ENCODE peak calls at places on chromosomes 4 and X, in ten cellular contexts. T, Y, U, L, I, P, R, M, K and B are unnamed samples. For H3K4me1, the result is how much of the 10 kb centered on the place peaks cover.

GRCh38 chr4:90456891-90457290 is 329.7 kb downstream of the CCSER1 start:
- DNase-seq in L (no peak), R (no peak), T (peak), M (no peak), I (no peak), U (no peak), P (no peak), K (no peak), Y (no peak), B (peak)

GRCh38 chr4:104490096-104490769 is 4.5 kb downstream of the CXXC4 start:
- DNase-seq in R (no peak), M (no peak), P (peak), K (no peak), Y (no peak), U (no peak), T (peak), I (no peak), L (no peak), B (no peak)

GRCh38 chr4:4397441-4397819 is 10.5 kb downstream of the NSG1 start:
- DNase-seq in Y (peak), T (peak), U (no peak), K (no peak), I (no peak), M (no peak), P (no peak), R (no peak), L (no peak), B (peak)

GRCh38 chr4:39620551-39620950 is 18.1 kb downstream of the SMIM14 start:
- DNase-seq in P (no peak), I (no peak), L (no peak), U (no peak), K (no peak), T (no peak), Y (no peak), R (no peak), M (no peak), B (no peak)

GRCh38 chr4:75370582-75370981 is 143.6 kb downstream of the RCHY1 start:
- DNase-seq in P (no peak), I (no peak), Y (no peak), K (no peak), U (no peak), T (no peak), R (no peak), L (no peak), M (no peak), B (no peak)

GRCh38 chr4:10158355-10158942 is 41.9 kb upstream of the WDR1 start:
- DNase-seq in P (no peak), L (no peak), R (peak), K (no peak), M (no peak), Y (no peak), I (no peak), U (no peak), T (no peak), B (no peak)

GRCh38 chr4:122716825-122717448 is 15.6 kb upstream of the BBS12 start:
- DNase-seq in P (peak), K (peak), U (peak), T (no peak), R (peak), M (peak), Y (peak), I (peak), L (peak), B (peak)

GRCh38 chr4:176309772-176310171 is 10.0 kb upstream of the SPCS3 start:
- DNase-seq in K (no peak), L (no peak), Y (no peak), M (no peak), R (no peak), T (no peak), P (no peak), U (no peak), I (no peak), B (no peak)

GRCh38 chrX:46551494-46552128 is 6.4 kb upstream of the ZNF674 start:
- DNase-seq in T (no peak), P (no peak), R (no peak), I (no peak), M (no peak), L (no peak), Y (no peak), K (no peak), U (no peak), B (no peak)

GRCh38 chr4:81040175-81040659 is 9.7 kb downstream of the BMP3 start:
- DNase-seq in I (no peak), M (no peak), U (peak), Y (no peak), L (no peak), T (no peak), K (no peak), P (peak), R (peak), B (no peak)

GRCh38 chr4:63218837-63219236 is 1190.4 kb downstream of the TECRL start:
- DNase-seq in T (no peak), P (no peak), R (no peak), I (peak), L (no peak), M (no peak), Y (no peak), U (no peak), K (no peak), B (no peak)

GRCh38 chr4:81120055-81120454 is 89.5 kb downstream of the BMP3 start:
- DNase-seq in L (no peak), M (no peak), Y (no peak), R (no peak), I (no peak), K (no peak), P (no peak), T (no peak), U (no peak), B (no peak)

GRCh38 chrX:131067846-131068745 is 9.9 kb downstream of the ARHGAP36 start:
- DNase-seq in Y (no peak), P (no peak), L (no peak), I (no peak), U (no peak), K (no peak), T (no peak), M (no peak), R (no peak), B (no peak)

GRCh38 chrX:38800981-38801845 is at the start of gene MID1IP1:
- DNase-seq in P (peak), R (peak), M (peak), L (peak), U (peak), T (peak), I (peak), K (peak), Y (peak), B (peak)

GRCh38 chrX:68570598-68570997 is 71.7 kb downstream of the YIPF6 start:
- DNase-seq in R (no peak), P (no peak), T (no peak), M (no peak), Y (no peak), U (no peak), L (no peak), I (no peak), K (no peak), B (no peak)

GRCh38 chr4:139951051-139951450 is 202.9 kb downstream of the MAML3 start:
- DNase-seq in M (no peak), K (no peak), Y (no peak), R (no peak), I (no peak), P (peak), U (no peak), L (no peak), T (no peak), B (peak)

GRCh38 chr4:17490575-17491059 is 21.3 kb downstream of the QDPR start:
- DNase-seq in U (no peak), M (no peak), Y (no peak), R (no peak), I (no peak), P (no peak), K (no peak), T (no peak), L (no peak), B (no peak)
- H3K27ac ChIP-seq in U (no peak), M (no peak), Y (no peak), R (no peak), I (no peak), P (no peak), K (no peak), T (no peak), L (no peak), B (no peak)

GRCh38 chr4:3318561-3319021 is 25.8 kb downstream of the RGS12 start:
- DNase-seq in K (no peak), M (peak), U (no peak), P (no peak), L (no peak), T (no peak), Y (no peak), R (no peak), I (no peak), B (peak)

GRCh38 chr4:3323071-3323481 is 30.3 kb downstream of the RGS12 start:
- DNase-seq in P (no peak), Y (no peak), K (no peak), T (no peak), L (no peak), I (no peak), M (peak), U (no peak), R (no peak), B (no peak)

GRCh38 chr4:3322059-3322550 is 29.3 kb downstream of the RGS12 start:
- DNase-seq in T (no peak), I (no peak), L (no peak), Y (no peak), M (peak), R (no peak), K (no peak), P (no peak), U (no peak), B (peak)

GRCh38 chr4:3320361-3321023 is 27.7 kb downstream of the RGS12 start:
- DNase-seq in U (no peak), I (peak), K (no peak), M (peak), L (no peak), Y (no peak), T (no peak), P (no peak), R (no peak), B (peak)

DNA sequence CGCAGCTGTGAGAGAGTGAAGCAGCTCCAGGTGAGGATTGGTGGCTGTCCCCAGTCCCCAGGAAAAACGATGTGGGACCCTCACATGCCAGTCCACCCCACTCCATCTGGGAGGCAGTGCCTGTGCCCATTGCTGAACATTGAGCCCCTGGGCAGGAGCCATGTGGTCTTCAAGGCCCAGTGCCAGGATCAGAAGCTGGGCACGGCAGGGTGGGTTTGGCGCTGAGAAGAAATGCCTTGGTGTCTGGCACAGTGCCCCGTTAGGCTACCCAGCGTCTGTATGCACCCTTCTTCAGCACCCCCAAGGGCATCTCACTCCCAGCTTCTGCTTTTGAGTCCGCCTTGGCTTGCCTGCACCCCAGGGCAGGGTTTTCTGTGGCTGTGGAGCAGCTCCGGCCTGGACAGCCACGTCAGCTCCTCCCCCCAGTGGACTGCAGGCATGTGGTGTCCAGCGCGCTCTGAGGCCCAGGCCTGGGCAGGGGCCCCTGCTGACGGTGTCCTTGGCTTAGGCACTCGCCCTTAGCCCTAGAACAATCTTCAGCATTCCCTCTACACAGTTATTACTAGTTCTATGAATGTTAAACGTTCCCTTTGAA is 28.6 kb downstream of the RGS12 start:
- DNase-seq in Y (no peak), P (no peak), I (peak), K (no peak), U (no peak), L (peak), T (no peak), R (no peak), M (peak), B (peak)
- H3K4me3 ChIP-seq in Y (no peak), P (no peak), I (no peak), K (no peak), U (no peak), L (no peak), T (no peak), R (no peak), M (no peak), B (no peak)

GRCh38 chr4:3335385-3335784 is 42.6 kb downstream of the RGS12 start:
- DNase-seq in L (no peak), U (no peak), Y (no peak), R (no peak), K (no peak), T (no peak), P (no peak), M (peak), I (peak), B (no peak)
- H3K4me1 ChIP-seq in L (under half), U (under half), Y (under half), R (under half), K (under half), T (under half), P (under half), M (under half), I (under half), B (under half)

GRCh38 chr4:3293410-3294391 is 880 bp downstream of the RGS12 start:
- DNase-seq in I (no peak), P (no peak), K (no peak), U (peak), L (no peak), M (no peak), R (no peak), Y (no peak), T (peak), B (peak)
- H3K27ac ChIP-seq in I (peak), P (no peak), K (peak), U (no peak), L (peak), M (peak), R (peak), Y (peak), T (peak), B (peak)